ENCODE peak calls at places on chromosome 17, in nine cellular contexts. D, F, G, Y, J, A, K, H and N are unnamed samples.

GRCh38 chr17:1180434-1180742 is 607 bp upstream of the ABR start:
- DNase-seq in D (no peak), F (no peak), G (no peak), Y (no peak), J (no peak), A (no peak), K (no peak), H (no peak), N (no peak)

GRCh38 chr17:50062323-50063243 is 6.7 kb downstream of the ITGA3 start:
- DNase-seq in D (no peak), F (peak), G (peak), Y (peak), J (peak), A (peak), K (no peak), H (peak), N (peak)

GRCh38 chr17:60526726-60527125 is 684 bp upstream of the APPBP2 start:
- DNase-seq in D (no peak), F (no peak), G (no peak), Y (no peak), J (no peak), A (no peak), K (peak), H (no peak), N (no peak)

GRCh38 chr17:4750606-4751005 is 10.9 kb upstream of the CXCL16 start:
- DNase-seq in D (no peak), F (peak), G (no peak), Y (no peak), J (no peak), A (no peak), K (no peak), H (peak), N (no peak)

GRCh38 chr17:76107507-76107906 is 3.9 kb upstream of the EXOC7 start:
- DNase-seq in D (no peak), F (peak), G (no peak), Y (no peak), J (no peak), A (no peak), K (no peak), H (no peak), N (no peak)

GRCh38 chr17:70563301-70563820 is 394.0 kb downstream of the KCNJ2 start:
- DNase-seq in D (no peak), F (no peak), G (no peak), Y (no peak), J (no peak), A (no peak), K (no peak), H (no peak), N (no peak)

GRCh38 chr17:51234162-51234561 is 25.7 kb downstream of the MBTD1 start:
- DNase-seq in D (no peak), F (no peak), G (no peak), Y (no peak), J (no peak), A (no peak), K (no peak), H (no peak), N (no peak)

GRCh38 chr17:13931111-13931526 is 138.2 kb upstream of the COX10 start:
- DNase-seq in D (no peak), F (no peak), G (no peak), Y (no peak), J (no peak), A (no peak), K (peak), H (no peak), N (peak)

GRCh38 chr17:29140051-29140582 is 40.1 kb downstream of the MYO18A start:
- DNase-seq in D (peak), F (peak), G (peak), Y (no peak), J (peak), A (peak), K (peak), H (peak), N (peak)

GRCh38 chr17:50916026-50916707 is 50.0 kb upstream of the TOB1 start:
- DNase-seq in D (no peak), F (no peak), G (no peak), Y (no peak), J (no peak), A (no peak), K (no peak), H (no peak), N (no peak)

GRCh38 chr17:1301546-1301945 is 22.1 kb downstream of the TRARG1 start:
- DNase-seq in D (no peak), F (no peak), G (no peak), Y (no peak), J (no peak), A (no peak), K (no peak), H (no peak), N (no peak)

GRCh38 chr17:72833113-72833512 is 259.4 kb downstream of the SLC39A11 start:
- DNase-seq in D (no peak), F (no peak), G (no peak), Y (no peak), J (no peak), A (no peak), K (no peak), H (no peak), N (no peak)

GRCh38 chr17:78123258-78123929 is 5.2 kb downstream of the TMC6 start:
- DNase-seq in D (no peak), F (no peak), G (no peak), Y (no peak), J (no peak), A (no peak), K (no peak), H (no peak), N (no peak)

GRCh38 chr17:78120971-78121800 is 7.4 kb downstream of the TMC6 start:
- DNase-seq in D (no peak), F (no peak), G (no peak), Y (no peak), J (no peak), A (no peak), K (no peak), H (peak), N (no peak)

GRCh38 chr17:78122991-78123249 is 5.6 kb downstream of the TMC6 start:
- DNase-seq in D (no peak), F (no peak), G (no peak), Y (no peak), J (no peak), A (no peak), K (no peak), H (no peak), N (no peak)

GRCh38 chr17:78121801-78122220 is 6.7 kb downstream of the TMC6 start:
- DNase-seq in D (no peak), F (no peak), G (no peak), Y (no peak), J (no peak), A (no peak), K (no peak), H (no peak), N (no peak)

DNA sequence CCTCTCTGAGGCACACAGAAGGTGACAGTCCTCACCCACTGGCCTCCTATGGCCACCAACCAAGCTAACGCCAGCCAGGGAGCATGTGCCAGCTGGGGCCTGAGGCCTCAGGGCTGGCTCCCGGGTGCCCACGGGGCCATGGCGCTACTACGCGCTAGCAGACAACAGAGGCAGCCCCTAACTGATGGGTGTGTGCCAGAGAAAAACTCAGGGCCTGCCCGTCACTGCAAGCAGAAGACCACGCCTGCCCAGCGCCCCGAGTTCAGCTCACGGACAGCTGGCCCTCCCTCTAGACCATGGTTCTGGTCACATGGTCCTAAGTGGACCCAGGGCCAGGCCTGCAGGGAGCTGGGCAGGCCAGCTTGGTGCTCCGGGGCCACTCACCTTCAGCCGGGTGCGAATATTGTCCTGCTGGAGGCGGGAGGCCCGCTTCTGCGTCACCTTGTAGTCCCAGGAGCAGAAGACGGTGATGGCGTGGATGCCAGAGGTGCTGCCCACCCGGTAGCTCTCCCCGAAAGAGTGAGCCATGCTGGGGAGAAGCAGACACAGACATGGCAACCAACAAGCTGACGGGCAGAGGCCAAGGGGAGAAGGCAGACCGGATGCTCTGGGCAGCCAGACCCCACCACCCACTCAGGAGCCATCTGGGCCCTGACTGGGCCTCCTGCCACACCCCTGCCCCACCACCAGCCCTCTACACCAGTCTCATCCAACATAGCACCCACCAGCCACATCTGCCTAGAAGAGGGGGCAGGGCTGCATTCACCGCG is 6.1 kb downstream of the TMC6 start:
- DNase-seq in D (no peak), F (no peak), G (no peak), Y (no peak), J (no peak), A (no peak), K (no peak), H (no peak), N (no peak)
- TF ChIP-seq CTCF in D (no peak), F (no peak), G (no peak), Y (no peak), J (no peak), A (no peak), K (no peak), H (no peak), N (no peak)

GRCh38 chr17:17849863-17850373 is 13.1 kb upstream of the SREBF1 start:
- DNase-seq in D (no peak), F (peak), G (no peak), Y (no peak), J (no peak), A (no peak), K (no peak), H (no peak), N (peak)
- TF ChIP-seq CTCF in D (no peak), F (peak), G (no peak), Y (no peak), J (peak), A (no peak), K (no peak), H (no peak), N (peak)

GRCh38 chr17:2542056-2542455 is 30.4 kb upstream of the METTL16 start:
- DNase-seq in D (no peak), F (no peak), G (no peak), Y (no peak), J (no peak), A (no peak), K (no peak), H (no peak), N (no peak)

GRCh38 chr17:2547176-2547575 is 35.5 kb upstream of the METTL16 start:
- DNase-seq in D (no peak), F (no peak), G (no peak), Y (no peak), J (peak), A (no peak), K (no peak), H (no peak), N (peak)

GRCh38 chr17:2545393-2545792 is 33.7 kb upstream of the METTL16 start:
- DNase-seq in D (no peak), F (peak), G (no peak), Y (no peak), J (no peak), A (peak), K (no peak), H (no peak), N (peak)

DNA sequence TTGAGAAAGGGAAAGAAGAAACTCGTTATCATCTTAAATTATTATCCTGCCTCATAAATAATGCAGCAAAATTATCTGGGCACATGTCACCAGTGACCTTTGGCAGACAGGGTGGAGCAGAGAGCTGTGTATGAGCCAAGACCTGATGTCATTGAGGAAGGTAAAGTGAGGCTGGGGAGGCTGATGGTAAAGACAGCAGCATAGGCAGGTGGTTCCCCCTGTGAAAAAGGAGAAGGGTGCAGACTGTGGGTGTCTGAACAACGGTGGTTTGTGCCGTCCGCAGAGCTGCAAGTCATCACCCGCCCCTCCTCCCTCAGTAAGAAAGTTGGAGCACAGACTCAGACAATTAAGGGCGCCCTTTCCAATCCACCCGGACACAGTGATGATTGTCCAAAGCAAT is 30.8 kb upstream of the METTL16 start:
- DNase-seq in D (no peak), F (no peak), G (no peak), Y (no peak), J (no peak), A (peak), K (no peak), H (no peak), N (peak)
- TF ChIP-seq CTCF in D (no peak), F (no peak), G (no peak), Y (no peak), J (no peak), A (peak), K (no peak), H (no peak), N (no peak)

GRCh38 chr17:6700948-6701307 is 12.2 kb downstream of the SLC13A5 start:
- DNase-seq in D (no peak), F (no peak), G (no peak), Y (no peak), J (no peak), A (no peak), K (no peak), H (no peak), N (no peak)

GRCh38 chr17:6699997-6700947 is 12.9 kb downstream of the SLC13A5 start:
- DNase-seq in D (no peak), F (no peak), G (no peak), Y (no peak), J (no peak), A (no peak), K (no peak), H (no peak), N (no peak)

GRCh38 chr17:6703751-6704150 is 9.4 kb downstream of the SLC13A5 start:
- DNase-seq in D (no peak), F (no peak), G (no peak), Y (no peak), J (no peak), A (no peak), K (no peak), H (no peak), N (no peak)

GRCh38 chr17:6702567-6703215 is 10.5 kb downstream of the SLC13A5 start:
- DNase-seq in D (no peak), F (no peak), G (no peak), Y (no peak), J (no peak), A (no peak), K (no peak), H (no peak), N (no peak)

GRCh38 chr17:6701719-6702118 is 11.4 kb downstream of the SLC13A5 start:
- DNase-seq in D (peak), F (no peak), G (peak), Y (no peak), J (no peak), A (no peak), K (no peak), H (no peak), N (peak)
- TF ChIP-seq CTCF in D (peak), F (peak), G (no peak), Y (no peak), J (peak), A (no peak), K (no peak), H (no peak), N (no peak)

DNA sequence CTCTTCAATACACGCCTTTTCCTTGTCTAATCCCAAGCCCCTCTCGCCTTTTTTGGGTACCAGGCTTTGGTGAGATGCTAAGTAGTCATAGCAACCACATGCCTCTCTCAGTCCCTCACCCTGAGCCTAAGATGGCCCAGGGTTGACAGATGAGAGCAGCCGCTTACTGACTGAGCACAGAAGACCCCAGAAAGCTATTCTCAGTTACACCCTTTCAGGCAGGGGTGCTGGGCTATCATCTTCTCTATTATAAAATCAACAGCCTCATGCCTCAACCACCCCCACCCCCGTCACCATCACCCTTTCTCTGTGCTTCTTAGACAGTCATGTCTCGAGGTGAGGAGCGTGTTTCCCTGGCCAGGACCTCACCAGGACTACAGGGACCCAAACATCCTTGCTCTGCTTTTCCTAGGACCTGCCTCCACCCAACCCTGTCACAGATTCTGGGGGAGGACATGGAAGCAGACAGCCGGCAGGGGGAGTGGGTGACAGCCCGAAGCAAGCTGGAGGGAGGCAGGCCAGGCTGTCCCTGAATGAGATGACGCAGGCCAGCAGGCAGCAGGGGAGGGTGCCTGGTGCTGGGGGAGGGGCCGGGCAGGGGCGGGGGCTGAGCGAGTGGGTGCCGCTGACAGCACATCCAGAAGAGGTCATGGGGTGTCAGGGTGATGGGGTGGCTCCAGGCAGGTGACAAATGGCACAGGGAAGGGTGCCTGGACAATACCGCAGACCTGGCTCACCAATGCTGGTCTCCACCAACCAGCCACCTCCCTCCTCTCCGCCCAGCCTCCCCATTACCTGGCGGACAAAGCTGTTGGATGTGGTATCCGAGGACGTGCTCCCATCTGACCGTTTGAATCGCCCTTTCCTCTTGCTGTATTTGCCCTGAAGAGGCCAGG is 3.1 kb downstream of the CACNB1 start:
- DNase-seq in D (peak), F (peak), G (peak), Y (no peak), J (peak), A (no peak), K (no peak), H (no peak), N (peak)
- TF ChIP-seq CTCF in D (no peak), F (no peak), G (peak), Y (no peak), J (peak), A (no peak), K (peak), H (no peak), N (peak)

GRCh38 chr17:39688945-39689344 is 1.1 kb upstream of the PGAP3 start:
- DNase-seq in D (no peak), F (no peak), G (peak), Y (no peak), J (no peak), A (no peak), K (no peak), H (peak), N (no peak)

GRCh38 chr17:39684369-39685043 is 3.4 kb downstream of the PGAP3 start:
- DNase-seq in D (no peak), F (no peak), G (peak), Y (no peak), J (no peak), A (no peak), K (no peak), H (peak), N (no peak)

GRCh38 chr17:39687101-39687545 is 734 bp downstream of the PGAP3 start:
- DNase-seq in D (no peak), F (no peak), G (peak), Y (no peak), J (no peak), A (no peak), K (no peak), H (peak), N (no peak)

GRCh38 chr17:39688475-39688835 is 598 bp upstream of the PGAP3 start:
- DNase-seq in D (no peak), F (no peak), G (peak), Y (no peak), J (no peak), A (no peak), K (no peak), H (peak), N (no peak)

GRCh38 chr17:39687546-39688474 is at the start of gene PGAP3:
- DNase-seq in D (peak), F (peak), G (peak), Y (peak), J (peak), A (peak), K (peak), H (peak), N (peak)
- TF ChIP-seq CTCF in D (no peak), F (peak), G (no peak), Y (no peak), J (peak), A (no peak), K (no peak), H (no peak), N (no peak)

GRCh38 chr17:58534331-58534730 is 19.9 kb upstream of the MTMR4 start:
- DNase-seq in D (no peak), F (no peak), G (no peak), Y (no peak), J (no peak), A (no peak), K (no peak), H (no peak), N (no peak)
- TF ChIP-seq CTCF in D (peak), F (no peak), G (no peak), Y (no peak), J (peak), A (no peak), K (no peak), H (no peak), N (no peak)

GRCh38 chr17:8986295-8986694 is 20.8 kb upstream of the PIK3R5 start:
- DNase-seq in D (no peak), F (no peak), G (no peak), Y (no peak), J (no peak), A (no peak), K (no peak), H (no peak), N (no peak)
- TF ChIP-seq CTCF in D (peak), F (no peak), G (no peak), Y (no peak), J (peak), A (peak), K (no peak), H (no peak), N (no peak)

DNA sequence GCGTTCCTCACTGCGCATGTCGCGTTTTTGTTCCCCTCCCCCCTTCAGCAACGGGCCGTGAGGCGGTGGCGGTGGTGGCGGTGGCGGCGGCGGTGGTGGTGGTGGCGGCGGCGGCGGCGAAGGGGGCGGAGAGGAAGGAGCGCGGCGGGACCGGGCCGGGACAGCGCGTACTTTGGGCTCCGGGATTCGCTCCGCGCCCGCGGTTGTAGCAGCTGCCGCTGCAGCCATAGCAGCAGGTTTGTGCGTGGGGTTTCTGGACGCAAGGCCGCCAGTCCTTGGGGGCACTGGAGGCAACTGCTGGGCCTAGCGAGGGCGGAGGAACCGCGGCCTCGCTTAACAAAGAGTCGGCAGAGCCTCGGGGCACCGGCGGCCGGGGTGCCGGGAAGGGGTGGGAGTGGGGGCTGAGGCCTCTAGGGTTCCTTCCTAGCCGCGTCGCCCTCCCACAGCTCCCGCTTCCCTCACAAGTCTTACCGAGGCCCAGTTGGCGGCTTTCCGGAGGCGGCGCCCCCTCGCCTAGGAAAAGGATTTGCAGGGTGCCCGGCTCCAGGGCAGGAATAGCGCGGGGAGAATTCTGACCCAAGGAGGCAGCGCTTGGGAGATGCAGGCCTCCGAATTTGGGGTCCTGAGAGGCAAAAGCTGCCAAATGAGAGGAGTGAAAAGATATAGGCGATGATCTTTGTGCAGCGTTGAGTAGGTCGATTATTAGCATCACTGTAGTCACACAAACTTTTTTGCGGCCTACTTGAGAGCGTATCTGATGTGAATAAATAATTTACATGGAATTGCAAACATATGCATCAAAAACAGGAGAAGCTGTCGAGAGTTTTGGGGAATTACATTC is at the start of gene DDX42:
- DNase-seq in D (peak), F (peak), G (peak), Y (peak), J (peak), A (peak), K (peak), H (peak), N (peak)
- TF ChIP-seq CTCF in D (no peak), F (peak), G (no peak), Y (peak), J (peak), A (no peak), K (no peak), H (peak), N (no peak)